ENCODE peak calls at places on chromosomes 13 and 19, in four cellular contexts. One of them, this sample, is unnamed.

GRCh38 chr13:35789335-35790166 is 313.1 kb upstream of the MAB21L1 start:
- DNase-seq in AG04450: no peak
- DNase-seq in A549: peak
- DNase-seq in epithelial cell of esophagus: peak
- DNase-seq in this sample: no peak

GRCh38 chr13:48507024-48507423 is 25.9 kb downstream of the RCBTB2 start:
- DNase-seq in AG04450: no peak
- DNase-seq in A549: no peak
- DNase-seq in epithelial cell of esophagus: peak
- DNase-seq in this sample: no peak

GRCh38 chr13:45564108-45564507 is 51.4 kb downstream of the ERICH6B start:
- DNase-seq in AG04450: peak
- DNase-seq in A549: peak
- DNase-seq in epithelial cell of esophagus: peak
- DNase-seq in this sample: no peak

GRCh38 chr19:31214086-31214485 is 135.2 kb downstream of the TSHZ3 start:
- DNase-seq in AG04450: peak
- DNase-seq in A549: peak
- DNase-seq in epithelial cell of esophagus: peak
- DNase-seq in this sample: peak

GRCh38 chr19:51079486-51080110 is 3.1 kb downstream of the KLK14 start:
- DNase-seq in AG04450: no peak
- DNase-seq in A549: no peak
- DNase-seq in epithelial cell of esophagus: no peak
- DNase-seq in this sample: no peak

GRCh38 chr19:44841255-44841654 is 4.8 kb upstream of the NECTIN2 start:
- DNase-seq in AG04450: no peak
- DNase-seq in A549: no peak
- DNase-seq in epithelial cell of esophagus: no peak
- DNase-seq in this sample: no peak

GRCh38 chr13:27151798-27152599 is 19.6 kb downstream of the USP12 start:
- DNase-seq in AG04450: no peak
- DNase-seq in A549: no peak
- DNase-seq in epithelial cell of esophagus: peak
- DNase-seq in this sample: no peak

GRCh38 chr19:44925114-44925891 is 10.9 kb downstream of the APOC1 start:
- DNase-seq in AG04450: no peak
- DNase-seq in A549: no peak
- DNase-seq in epithelial cell of esophagus: no peak
- DNase-seq in this sample: no peak

GRCh38 chr13:93476175-93476574 is 249.6 kb downstream of the GPC6 start:
- DNase-seq in AG04450: peak
- DNase-seq in A549: peak
- DNase-seq in epithelial cell of esophagus: peak
- DNase-seq in this sample: no peak

GRCh38 chr13:45229172-45229571 is 28.3 kb upstream of the KCTD4 start:
- DNase-seq in AG04450: no peak
- DNase-seq in A549: no peak
- DNase-seq in epithelial cell of esophagus: no peak
- DNase-seq in this sample: no peak

GRCh38 chr19:821228-821975 is at the start of gene PLPPR3:
- DNase-seq in AG04450: no peak
- DNase-seq in A549: no peak
- DNase-seq in epithelial cell of esophagus: no peak
- DNase-seq in this sample: no peak

GRCh38 chr19:40523322-40524047 is 53.2 kb upstream of the SHKBP1 start:
- DNase-seq in AG04450: no peak
- DNase-seq in A549: peak
- DNase-seq in epithelial cell of esophagus: peak
- DNase-seq in this sample: no peak
- TF ChIP-seq CTCF in AG04450: peak
- TF ChIP-seq CTCF in A549: peak
- TF ChIP-seq CTCF in epithelial cell of esophagus: peak
- TF ChIP-seq CTCF in this sample: peak

DNA sequence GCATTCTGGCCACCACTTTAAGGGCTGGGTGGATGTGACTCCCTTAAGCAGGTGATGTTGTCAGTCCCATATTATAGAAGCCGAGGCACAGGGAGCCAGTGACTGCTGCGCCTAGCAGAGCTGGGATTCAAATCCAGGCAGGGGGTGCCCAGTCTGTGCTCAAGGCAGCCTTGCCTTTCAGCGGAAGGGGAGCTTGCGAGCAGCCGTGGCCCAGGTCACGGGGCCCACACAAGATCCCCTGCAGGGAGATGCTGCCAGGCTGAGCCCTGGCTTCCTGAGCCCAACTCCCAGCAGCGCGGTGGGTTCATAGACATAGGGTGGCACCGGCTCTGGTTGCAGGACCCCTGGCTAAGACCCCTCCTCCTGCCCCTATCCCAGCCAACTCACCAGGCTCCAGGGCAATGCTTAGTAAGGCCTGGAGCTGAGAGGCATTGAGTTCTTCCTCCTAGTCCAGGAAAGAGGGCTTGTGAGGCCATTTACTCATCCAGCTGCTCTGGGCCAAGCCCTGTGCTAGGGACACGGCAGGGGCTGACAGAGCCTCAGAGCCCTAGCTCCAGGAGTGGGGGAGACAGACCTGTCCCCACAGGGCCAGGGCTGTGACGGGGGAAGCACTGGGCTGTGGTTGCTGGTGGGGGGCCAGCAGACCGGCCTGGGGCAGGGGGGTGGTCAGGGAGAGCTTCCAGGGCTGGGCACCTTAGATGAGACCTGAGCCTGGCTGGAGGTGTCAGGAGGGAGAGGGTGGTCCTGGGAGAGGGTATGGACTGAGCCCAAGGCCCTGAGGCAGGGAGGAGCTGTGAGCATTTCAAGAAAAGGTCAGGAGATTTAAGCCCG is 9.6 kb downstream of the CAPN12 start:
- DNase-seq in AG04450: no peak
- DNase-seq in A549: peak
- DNase-seq in epithelial cell of esophagus: peak
- DNase-seq in this sample: no peak
- H3K4me3 ChIP-seq in AG04450: no peak
- H3K4me3 ChIP-seq in A549: peak
- H3K4me3 ChIP-seq in epithelial cell of esophagus: peak
- H3K4me3 ChIP-seq in this sample: no peak

GRCh38 chr13:31012285-31013024 is 80.0 kb downstream of the TEX26 start:
- DNase-seq in AG04450: no peak
- DNase-seq in A549: no peak
- DNase-seq in epithelial cell of esophagus: peak
- DNase-seq in this sample: no peak
- TF ChIP-seq CTCF in AG04450: peak
- TF ChIP-seq CTCF in A549: peak
- TF ChIP-seq CTCF in epithelial cell of esophagus: peak
- TF ChIP-seq CTCF in this sample: peak

DNA sequence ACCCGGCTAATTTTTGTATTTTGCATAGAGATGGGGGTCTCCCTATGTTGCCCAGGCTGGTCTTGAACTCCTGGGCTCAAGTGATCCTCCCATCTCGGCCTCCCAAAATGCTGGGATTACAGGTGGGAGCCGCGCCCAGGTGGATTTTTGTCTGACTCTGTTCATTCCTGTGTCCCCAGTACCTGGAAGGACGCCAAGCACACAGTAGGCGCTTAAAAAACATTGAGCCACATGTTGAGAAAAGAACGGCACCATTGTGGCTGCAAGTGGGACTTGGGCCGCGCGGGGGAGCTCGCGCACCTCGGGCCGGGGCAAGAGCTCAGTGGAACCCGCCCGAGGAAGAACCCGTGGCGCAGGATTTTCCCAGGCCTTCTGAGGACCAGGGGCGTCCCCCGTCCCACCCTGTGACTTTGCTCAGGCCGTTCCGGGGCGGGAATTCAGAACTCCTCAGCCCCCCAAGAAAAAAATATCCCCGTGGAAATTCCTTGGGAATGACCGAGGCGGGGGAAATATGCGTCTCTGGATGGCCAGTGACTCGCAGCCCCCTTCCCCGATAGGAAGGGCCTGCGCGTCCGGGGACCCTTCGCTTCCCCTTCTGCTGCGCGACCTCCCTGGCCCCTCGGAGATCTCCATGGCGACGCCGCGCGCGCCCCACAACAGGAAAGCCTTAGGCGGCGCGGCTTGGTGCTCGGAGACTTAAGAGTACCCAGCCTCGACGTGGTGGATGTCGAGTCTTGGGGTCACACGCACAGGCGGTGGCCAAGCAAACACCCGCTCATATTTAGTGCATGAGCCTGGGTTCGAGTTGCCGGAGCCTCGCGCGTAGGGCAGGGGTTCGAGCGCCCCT is 1.4 kb upstream of the ICAM1 start:
- DNase-seq in AG04450: no peak
- DNase-seq in A549: peak
- DNase-seq in epithelial cell of esophagus: peak
- DNase-seq in this sample: no peak
- H3K4me3 ChIP-seq in AG04450: no peak
- H3K4me3 ChIP-seq in A549: peak
- H3K4me3 ChIP-seq in epithelial cell of esophagus: peak
- H3K4me3 ChIP-seq in this sample: no peak

DNA sequence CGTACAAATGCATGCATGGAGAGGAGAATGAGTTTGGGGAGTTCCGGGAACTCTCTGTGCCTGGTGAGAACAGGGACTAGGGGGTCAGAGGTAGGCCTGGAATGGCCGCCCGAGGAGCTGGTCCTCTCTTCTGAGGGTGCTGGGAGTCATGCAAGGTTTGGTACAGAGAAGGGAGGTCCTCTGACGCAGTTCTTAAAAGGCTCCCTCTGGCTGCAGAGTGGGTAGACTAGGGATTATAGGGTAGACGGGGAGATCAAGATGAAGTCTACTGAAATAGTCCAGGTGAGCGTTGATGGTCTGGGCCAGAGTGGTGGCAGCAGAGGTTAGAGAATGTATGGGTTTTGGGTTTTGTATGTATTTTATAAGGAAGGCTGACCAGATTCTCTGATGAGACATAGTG is 796 bp downstream of the ZNF304 start:
- DNase-seq in AG04450: no peak
- DNase-seq in A549: no peak
- DNase-seq in epithelial cell of esophagus: peak
- DNase-seq in this sample: no peak
- TF ChIP-seq CTCF in AG04450: peak
- TF ChIP-seq CTCF in A549: no peak
- TF ChIP-seq CTCF in epithelial cell of esophagus: peak
- TF ChIP-seq CTCF in this sample: no peak

DNA sequence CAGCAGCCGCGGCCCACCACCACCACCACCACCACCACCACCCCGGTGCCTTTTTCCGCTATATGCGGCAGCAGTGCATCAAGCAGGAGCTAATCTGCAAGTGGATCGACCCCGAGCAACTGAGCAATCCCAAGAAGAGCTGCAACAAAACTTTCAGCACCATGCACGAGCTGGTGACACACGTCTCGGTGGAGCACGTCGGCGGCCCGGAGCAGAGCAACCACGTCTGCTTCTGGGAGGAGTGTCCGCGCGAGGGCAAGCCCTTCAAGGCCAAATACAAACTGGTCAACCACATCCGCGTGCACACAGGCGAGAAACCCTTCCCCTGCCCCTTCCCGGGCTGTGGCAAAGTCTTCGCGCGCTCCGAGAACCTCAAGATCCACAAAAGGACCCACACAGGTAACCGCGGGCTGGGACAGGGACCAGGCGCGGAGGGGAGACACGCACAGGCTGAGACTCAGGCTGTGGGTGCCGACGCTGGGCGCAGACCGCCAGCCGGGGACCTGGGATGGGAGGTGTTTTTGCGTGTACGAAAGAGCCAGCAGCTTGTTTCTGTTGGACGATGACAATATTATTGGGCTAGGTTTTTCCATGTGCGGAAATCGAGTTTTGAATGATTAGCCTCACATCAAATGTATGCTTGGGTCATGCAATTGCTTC is 1.3 kb downstream of the ZIC2 start:
- DNase-seq in AG04450: no peak
- DNase-seq in A549: no peak
- DNase-seq in epithelial cell of esophagus: no peak
- DNase-seq in this sample: no peak
- H3K4me3 ChIP-seq in AG04450: no peak
- H3K4me3 ChIP-seq in A549: peak
- H3K4me3 ChIP-seq in epithelial cell of esophagus: no peak
- H3K4me3 ChIP-seq in this sample: no peak

GRCh38 chr19:40662925-40663711 is 27.3 kb downstream of the NUMBL start:
- DNase-seq in AG04450: peak
- DNase-seq in A549: peak
- DNase-seq in epithelial cell of esophagus: peak
- DNase-seq in this sample: no peak
- TF ChIP-seq CTCF in AG04450: peak
- TF ChIP-seq CTCF in A549: peak
- TF ChIP-seq CTCF in epithelial cell of esophagus: no peak
- TF ChIP-seq CTCF in this sample: peak